ENCODE peak calls at places on chromosome 2, in six cellular contexts. R is IMR-90, K is trophoblast cell, I is neuronal stem cell, S is mesendoderm, Q is H1. C is an unnamed sample.

GRCh38 chr2:232523682-232524597 is 2.0 kb upstream of the CHRND start:
- DNase-seq in R (peak; percentile 5), K (no peak), I (peak; percentile 75), S (peak; percentile 88), Q (peak; percentile 90), C (peak; percentile 35)

GRCh38 chr2:112985090-112985489 is 7.3 kb downstream of the IL36G start:
- DNase-seq in R (no peak), K (no peak), I (no peak), S (no peak), Q (no peak), C (no peak)

GRCh38 chr2:80112790-80113189 is 191.8 kb downstream of the LRRTM1 start:
- DNase-seq in R (no peak), K (no peak), I (no peak), S (no peak), Q (no peak), C (no peak)

GRCh38 chr2:136019304-136019703 is 33.9 kb upstream of the DARS1 start:
- DNase-seq in R (no peak), K (no peak), I (no peak), S (no peak), Q (no peak), C (no peak)

GRCh38 chr2:106107509-106108131 is 86.5 kb downstream of the UXS1 start:
- DNase-seq in R (peak; percentile 81), K (no peak), I (no peak), S (no peak), Q (no peak), C (peak; percentile 69)

GRCh38 chr2:159617651-159618050 is 1.3 kb upstream of the BAZ2B start:
- DNase-seq in R (peak; percentile 31), K (no peak), I (peak; percentile 43), S (no peak), Q (no peak), C (peak; percentile 31)

GRCh38 chr2:69046221-69046662 is 33.3 kb downstream of the ANTXR1 start:
- DNase-seq in R (peak; percentile 98), K (no peak), I (no peak), S (peak; percentile 84), Q (no peak), C (peak; percentile 86)

GRCh38 chr2:54528311-54528945 is 72.3 kb downstream of the SPTBN1 start:
- DNase-seq in R (peak; percentile 60), K (no peak), I (no peak), S (no peak), Q (no peak), C (no peak)

GRCh38 chr2:66446178-66446860 is 11.4 kb downstream of the MEIS1 start:
- DNase-seq in R (no peak), K (no peak), I (no peak), S (peak; percentile 70), Q (peak; percentile 72), C (peak; percentile 87)

DNA sequence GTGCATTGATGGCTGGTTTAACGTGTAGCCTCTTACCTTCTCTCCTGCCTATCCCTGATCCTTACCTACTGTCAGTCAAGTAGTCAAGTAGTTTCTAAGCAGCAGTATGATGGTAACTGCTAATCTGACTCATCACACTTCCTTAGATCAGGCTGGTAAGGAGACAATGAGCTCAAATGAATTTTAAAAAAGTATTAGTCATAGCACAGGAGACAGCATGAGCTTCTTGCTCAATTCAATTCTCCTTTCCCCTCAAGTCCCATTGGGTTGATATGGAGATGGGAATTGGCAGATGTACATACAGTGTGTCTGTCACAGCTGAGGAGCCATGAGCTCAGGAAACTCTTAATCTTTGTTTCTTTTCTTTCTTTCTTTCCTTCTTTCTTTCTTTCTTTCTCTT is 799.7 kb downstream of the LRP1B start:
- DNase-seq in R (peak; percentile 86), K (no peak), I (no peak), S (peak; percentile 36), Q (no peak), C (peak; percentile 86)
- H3K18ac ChIP-seq in R (peak overlapping the region; percentile 67), K (no peak overlapping the region), I (no peak overlapping the region), S (no peak overlapping the region), Q (no peak overlapping the region), C (no peak overlapping the region)

GRCh38 chr2:88188741-88189140 is 18.6 kb downstream of the THNSL2 start:
- DNase-seq in R (no peak), K (no peak), I (no peak), S (no peak), Q (no peak), C (peak; percentile 52)
- H3K4me3 ChIP-seq in R (no peak overlapping the region), K (no peak overlapping the region), I (no peak overlapping the region), S (no peak overlapping the region), Q (no peak overlapping the region), C (no peak overlapping the region)

GRCh38 chr2:17587469-17587868 is 47.0 kb downstream of the VSNL1 start:
- DNase-seq in R (no peak), K (no peak), I (no peak), S (peak; percentile 48), Q (no peak), C (no peak)

GRCh38 chr2:17590342-17590911 is 49.9 kb downstream of the VSNL1 start:
- DNase-seq in R (no peak), K (no peak), I (no peak), S (no peak), Q (no peak), C (no peak)

GRCh38 chr2:17589406-17590035 is 49.0 kb downstream of the VSNL1 start:
- DNase-seq in R (no peak), K (no peak), I (no peak), S (no peak), Q (peak; percentile 39), C (no peak)

GRCh38 chr2:17584689-17585088 is 44.2 kb downstream of the VSNL1 start:
- DNase-seq in R (no peak), K (no peak), I (no peak), S (no peak), Q (no peak), C (no peak)

DNA sequence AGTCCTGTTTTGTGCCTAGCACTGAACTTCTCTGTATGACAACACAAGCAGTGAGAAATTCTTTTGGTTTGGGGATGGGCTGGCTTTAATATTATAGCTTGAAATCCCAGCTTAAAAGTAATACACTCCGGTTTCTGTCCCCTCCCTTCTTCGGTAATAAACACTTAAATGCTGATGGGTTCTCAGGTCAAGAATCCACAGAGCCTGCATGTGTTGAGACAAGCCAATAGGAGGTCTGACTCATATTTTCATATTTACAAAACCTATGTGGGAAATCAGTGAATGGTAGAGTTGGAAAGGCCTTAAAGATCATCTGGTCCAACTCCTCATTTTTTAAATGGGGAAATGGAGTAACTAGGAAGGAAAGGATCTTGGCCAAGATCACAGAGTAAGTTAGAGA is 47.5 kb downstream of the VSNL1 start:
- DNase-seq in R (no peak), K (no peak), I (no peak), S (no peak), Q (no peak), C (no peak)
- H3K18ac ChIP-seq in R (no peak overlapping the region), K (no peak overlapping the region), I (no peak overlapping the region), S (no peak overlapping the region), Q (no peak overlapping the region), C (no peak overlapping the region)

DNA sequence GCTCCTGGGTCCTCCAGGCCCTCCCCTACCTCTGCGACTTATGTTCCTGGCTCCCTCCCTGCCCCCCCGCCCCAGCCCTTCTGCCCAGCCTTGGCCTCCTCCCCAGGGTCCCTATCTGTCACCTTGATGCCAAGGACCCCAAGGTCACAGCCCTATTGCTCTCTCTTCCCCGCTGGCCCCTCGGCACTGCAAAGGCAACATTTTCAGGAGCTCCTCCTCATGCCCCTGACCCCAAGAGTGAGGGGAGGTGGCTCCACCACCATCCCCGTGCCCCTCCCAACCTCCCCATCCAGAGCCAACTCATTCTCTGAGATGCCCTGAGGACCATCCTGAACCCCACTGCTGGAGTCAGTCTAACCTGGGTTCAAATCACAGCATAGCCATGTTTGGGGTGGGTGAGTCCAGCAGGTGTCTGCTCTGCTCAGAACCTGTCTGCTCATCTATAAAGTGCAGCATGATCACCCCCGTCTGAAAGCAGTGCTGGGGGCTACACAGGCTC is 11.7 kb downstream of the LIMS2 start:
- DNase-seq in R (no peak), K (no peak), I (no peak), S (no peak), Q (no peak), C (no peak)
- H3K4me3 ChIP-seq in R (no peak overlapping the region), K (no peak overlapping the region), I (no peak overlapping the region), S (no peak overlapping the region), Q (no peak overlapping the region), C (no peak overlapping the region)

GRCh38 chr2:171520471-171520870 is 1.8 kb upstream of the CYBRD1 start:
- DNase-seq in R (no peak), K (no peak), I (no peak), S (no peak), Q (no peak), C (no peak)

GRCh38 chr2:171522804-171523338 is 597 bp downstream of the CYBRD1 start:
- DNase-seq in R (no peak), K (no peak), I (peak; percentile 48), S (no peak), Q (no peak), C (no peak)

GRCh38 chr2:171522057-171522803 is at the start of gene CYBRD1:
- DNase-seq in R (peak; percentile 79), K (no peak), I (peak; percentile 29), S (peak; percentile 73), Q (peak; percentile 80), C (peak; percentile 82)

GRCh38 chr2:171523339-171523931 is 1.2 kb downstream of the CYBRD1 start:
- DNase-seq in R (peak; percentile 76), K (peak; percentile 62), I (peak; percentile 62), S (peak; percentile 92), Q (peak; percentile 83), C (peak; percentile 91)

GRCh38 chr2:171521361-171522056 is 765 bp upstream of the CYBRD1 start:
- DNase-seq in R (no peak), K (no peak), I (no peak), S (no peak), Q (no peak), C (no peak)
- H3K18ac ChIP-seq in R (peak overlapping the region; percentile 78), K (no peak overlapping the region), I (no peak overlapping the region), S (peak overlapping the region; percentile 60), Q (peak overlapping the region; percentile 96), C (no peak overlapping the region)